ENCODE peak calls at places on chromosomes 2 and 18, in six cellular contexts. One of them, this sample, is unnamed.
A peak's percentile ranks its signal among the peaks of the same experiment; 100 is the strongest.

GRCh38 chr18:8882632-8883408 is 177.5 kb downstream of the MTCL1 start:
- DNase-seq in HL-60: no peak
- DNase-seq in HepG2: peak; percentile 21
- DNase-seq in H1: peak; percentile 83
- DNase-seq in SK-N-SH: no peak
- DNase-seq in GM12878: no peak
- DNase-seq in this sample: peak; percentile 61

GRCh38 chr2:227653419-227653818 is 13.2 kb upstream of the SCYGR5 start:
- DNase-seq in HepG2: peak; percentile 84
- DNase-seq in HL-60: no peak
- DNase-seq in GM12878: no peak
- DNase-seq in SK-N-SH: no peak
- DNase-seq in H1: no peak
- DNase-seq in this sample: no peak

GRCh38 chr2:127411609-127412370 is 6.4 kb upstream of the PROC start:
- DNase-seq in SK-N-SH: no peak
- DNase-seq in HepG2: no peak
- DNase-seq in GM12878: no peak
- DNase-seq in H1: no peak
- DNase-seq in HL-60: peak; percentile 98
- DNase-seq in this sample: no peak

GRCh38 chr2:167721593-167721992 is 525.8 kb downstream of the STK39 start:
- DNase-seq in SK-N-SH: no peak
- DNase-seq in GM12878: no peak
- DNase-seq in HepG2: no peak
- DNase-seq in H1: no peak
- DNase-seq in HL-60: no peak
- DNase-seq in this sample: no peak

GRCh38 chr2:100321881-100322820 is at the start of gene LONRF2:
- DNase-seq in SK-N-SH: peak; percentile 81
- DNase-seq in GM12878: no peak
- DNase-seq in H1: peak; percentile 66
- DNase-seq in HepG2: no peak
- DNase-seq in HL-60: peak; percentile 4
- DNase-seq in this sample: peak; percentile 75

GRCh38 chr2:65049010-65049639 is 7.1 kb upstream of the CEP68 start:
- DNase-seq in GM12878: no peak
- DNase-seq in H1: no peak
- DNase-seq in HepG2: no peak
- DNase-seq in SK-N-SH: no peak
- DNase-seq in HL-60: no peak
- DNase-seq in this sample: no peak

GRCh38 chr18:11175266-11175947 is 26.0 kb upstream of the PIEZO2 start:
- DNase-seq in SK-N-SH: no peak
- DNase-seq in HepG2: no peak
- DNase-seq in HL-60: no peak
- DNase-seq in H1: no peak
- DNase-seq in GM12878: no peak
- DNase-seq in this sample: no peak

GRCh38 chr18:59026831-59027410 is 112.8 kb upstream of the SEC11C start:
- DNase-seq in SK-N-SH: no peak
- DNase-seq in H1: no peak
- DNase-seq in GM12878: no peak
- DNase-seq in HL-60: no peak
- DNase-seq in HepG2: no peak
- DNase-seq in this sample: no peak

GRCh38 chr2:70767094-70767698 is 804 bp downstream of the ADD2 start:
- DNase-seq in HL-60: no peak
- DNase-seq in H1: peak; percentile 80
- DNase-seq in SK-N-SH: peak; percentile 85
- DNase-seq in GM12878: no peak
- DNase-seq in HepG2: no peak
- DNase-seq in this sample: peak; percentile 78

DNA sequence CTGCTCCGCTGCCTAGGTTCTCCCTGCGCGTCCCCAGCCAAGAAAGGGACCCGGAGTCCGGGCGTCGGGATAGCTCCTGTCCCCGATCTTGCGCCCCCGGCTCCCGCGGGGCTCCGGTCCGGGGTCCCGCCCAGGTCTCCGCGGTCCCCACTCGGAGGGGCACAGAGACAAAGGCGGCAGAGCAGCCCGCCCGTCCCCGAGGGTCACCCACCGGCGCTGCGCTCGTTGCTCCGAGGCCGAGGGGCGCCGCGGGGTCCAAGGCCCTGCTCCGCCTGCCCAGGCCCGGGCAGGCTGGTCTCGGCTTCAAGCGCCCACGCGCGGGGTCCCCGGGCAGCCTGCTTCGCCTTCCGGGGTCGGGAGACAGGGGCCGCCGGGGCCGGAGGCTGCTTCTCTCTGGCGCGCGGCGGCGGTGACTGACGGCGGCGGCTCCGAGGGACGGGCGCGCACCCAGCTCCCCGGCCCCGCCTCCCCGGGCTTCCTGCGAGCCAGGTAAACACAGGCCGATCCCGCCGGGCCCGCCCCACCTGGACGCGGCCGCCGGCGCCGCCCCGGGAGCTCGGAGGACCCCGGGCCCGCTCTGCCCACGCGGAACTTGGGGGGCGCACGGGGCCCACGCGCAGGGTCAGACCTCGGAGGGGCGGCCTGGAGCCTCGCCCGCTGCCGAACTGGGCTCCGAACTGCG is at the start of gene MBP:
- DNase-seq in HepG2: no peak
- DNase-seq in GM12878: no peak
- DNase-seq in SK-N-SH: peak; percentile 60
- DNase-seq in H1: peak; percentile 91
- DNase-seq in HL-60: peak; percentile 57
- DNase-seq in this sample: no peak
- TF ChIP-seq GABPA in HepG2: no peak
- TF ChIP-seq GABPA in GM12878: no peak
- TF ChIP-seq GABPA in SK-N-SH: no peak
- TF ChIP-seq GABPA in H1: no peak
- TF ChIP-seq GABPA in HL-60: no peak
- TF ChIP-seq GABPA in this sample: no peak

DNA sequence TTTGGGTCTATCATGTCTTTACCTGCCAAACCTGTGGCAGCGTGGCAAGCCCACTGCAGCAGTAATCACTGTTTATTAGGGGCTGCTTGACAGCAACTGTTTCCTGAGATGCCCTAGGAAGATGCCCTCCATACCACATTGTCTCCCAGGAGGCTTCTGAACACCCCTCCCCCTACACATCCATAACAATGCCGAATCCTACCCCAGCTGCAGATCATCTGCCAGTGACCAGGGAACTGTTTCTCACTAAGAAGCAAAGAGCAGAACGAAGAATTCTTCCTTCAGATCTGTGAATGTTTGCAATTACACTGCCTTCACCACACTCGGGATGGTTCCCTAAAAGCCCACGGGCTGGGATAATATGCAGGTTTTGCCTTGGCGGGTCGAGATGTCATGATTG is 127.8 kb downstream of the VIT start:
- DNase-seq in HepG2: no peak
- DNase-seq in GM12878: no peak
- DNase-seq in SK-N-SH: no peak
- DNase-seq in H1: no peak
- DNase-seq in HL-60: no peak
- DNase-seq in this sample: no peak
- TF ChIP-seq GABPA in HepG2: no peak
- TF ChIP-seq GABPA in GM12878: no peak
- TF ChIP-seq GABPA in SK-N-SH: no peak
- TF ChIP-seq GABPA in H1: no peak
- TF ChIP-seq GABPA in HL-60: no peak
- TF ChIP-seq GABPA in this sample: no peak

GRCh38 chr2:10347559-10347941 is 44.8 kb downstream of the HPCAL1 start:
- DNase-seq in HepG2: no peak
- DNase-seq in HL-60: no peak
- DNase-seq in SK-N-SH: no peak
- DNase-seq in GM12878: no peak
- DNase-seq in H1: no peak
- DNase-seq in this sample: no peak
- TF ChIP-seq GABPA in HepG2: no peak
- TF ChIP-seq GABPA in HL-60: no peak
- TF ChIP-seq GABPA in SK-N-SH: no peak
- TF ChIP-seq GABPA in GM12878: no peak
- TF ChIP-seq GABPA in H1: no peak
- TF ChIP-seq GABPA in this sample: no peak

GRCh38 chr2:113232730-113233129 is 46.0 kb downstream of the PAX8 start:
- DNase-seq in HepG2: no peak
- DNase-seq in H1: no peak
- DNase-seq in HL-60: no peak
- DNase-seq in SK-N-SH: no peak
- DNase-seq in GM12878: no peak
- DNase-seq in this sample: no peak

GRCh38 chr2:113232123-113232522 is 46.6 kb downstream of the PAX8 start:
- DNase-seq in GM12878: no peak
- DNase-seq in H1: no peak
- DNase-seq in HL-60: no peak
- DNase-seq in HepG2: no peak
- DNase-seq in SK-N-SH: no peak
- DNase-seq in this sample: no peak

GRCh38 chr2:113233593-113234550 is 44.8 kb downstream of the PAX8 start:
- DNase-seq in HepG2: peak; percentile 32
- DNase-seq in GM12878: no peak
- DNase-seq in H1: no peak
- DNase-seq in HL-60: no peak
- DNase-seq in SK-N-SH: no peak
- DNase-seq in this sample: peak; percentile 38

GRCh38 chr2:113236367-113237159 is 42.2 kb downstream of the PAX8 start:
- DNase-seq in HL-60: no peak
- DNase-seq in SK-N-SH: no peak
- DNase-seq in GM12878: no peak
- DNase-seq in H1: no peak
- DNase-seq in HepG2: no peak
- DNase-seq in this sample: no peak

DNA sequence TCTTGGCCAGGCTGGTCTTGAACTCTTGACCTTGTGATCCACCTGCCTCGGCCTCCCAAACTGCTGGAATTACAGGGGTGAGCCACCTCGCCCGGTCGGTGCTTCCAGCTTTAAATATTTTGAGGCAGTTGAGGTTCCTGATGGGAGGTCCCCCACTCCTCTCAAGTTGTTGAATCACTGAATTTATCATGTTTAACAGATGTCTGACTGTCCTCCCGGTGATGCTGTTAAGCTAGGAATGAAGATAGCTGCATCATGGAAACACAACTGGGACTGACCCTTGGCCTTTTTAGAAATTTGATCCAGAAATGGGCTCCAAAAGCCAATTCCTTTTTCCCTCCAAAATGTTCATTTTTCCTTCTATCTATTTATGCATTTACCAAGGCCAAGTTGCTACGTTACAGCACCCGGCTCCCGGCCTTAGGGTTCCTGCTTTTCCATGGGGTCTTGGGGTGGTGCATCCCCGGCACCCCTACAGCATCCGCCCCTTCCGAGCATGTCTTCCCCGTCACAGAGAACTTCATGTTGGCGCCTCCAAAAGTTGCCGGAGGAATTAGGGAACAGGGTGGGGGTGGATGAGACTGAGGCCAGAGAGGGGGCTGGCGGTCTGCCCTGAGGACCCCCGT is 43.9 kb downstream of the PAX8 start:
- DNase-seq in HL-60: no peak
- DNase-seq in GM12878: no peak
- DNase-seq in HepG2: no peak
- DNase-seq in H1: no peak
- DNase-seq in SK-N-SH: no peak
- DNase-seq in this sample: no peak
- TF ChIP-seq GABPA in HL-60: no peak
- TF ChIP-seq GABPA in GM12878: peak; percentile 5
- TF ChIP-seq GABPA in HepG2: no peak
- TF ChIP-seq GABPA in H1: no peak
- TF ChIP-seq GABPA in SK-N-SH: no peak
- TF ChIP-seq GABPA in this sample: no peak

GRCh38 chr18:13051950-13052349 is 60.8 kb downstream of the CEP192 start:
- DNase-seq in H1: no peak
- DNase-seq in HL-60: peak; percentile 47
- DNase-seq in HepG2: no peak
- DNase-seq in GM12878: peak; percentile 17
- DNase-seq in SK-N-SH: no peak
- DNase-seq in this sample: no peak
- TF ChIP-seq GABPA in H1: no peak
- TF ChIP-seq GABPA in HL-60: no peak
- TF ChIP-seq GABPA in HepG2: no peak
- TF ChIP-seq GABPA in GM12878: no peak
- TF ChIP-seq GABPA in SK-N-SH: no peak
- TF ChIP-seq GABPA in this sample: no peak

This sample was measured in K562.